ENCODE peak calls at places on chromosomes 2 and 18, in seven cellular contexts. K is GM12864; B is caudate nucleus; F is choroid plexus epithelial cell; T is endothelial cell; X is activated T-helper 1 cell treated with anti-CD3 and anti-CD28 coated beads, Interleukin-2, amount 50 U/mL, for 16 hours; W is CD8-positive, alpha-beta memory T cell. N is an unnamed sample.

GRCh38 chr2:224393145-224393544 is 8.8 kb downstream of the FAM124B start:
- DNase-seq in K (no peak), B (no peak), F (no peak), T (no peak), X (no peak), W (no peak), N (no peak)

GRCh38 chr2:66576381-66577330 is 141.7 kb downstream of the MEIS1 start:
- DNase-seq in K (no peak), B (no peak), F (peak; percentile 47), T (peak; percentile 26), X (no peak), W (no peak), N (peak; percentile 47)

GRCh38 chr2:207473203-207473865 is 56.4 kb upstream of the CREB1 start:
- DNase-seq in K (no peak), B (peak; percentile 58), F (peak; percentile 96), T (peak; percentile 36), X (no peak), W (no peak), N (peak; percentile 72)

GRCh38 chr2:234178309-234179030 is 128.0 kb downstream of the SPP2 start:
- DNase-seq in K (no peak), B (no peak), F (peak; percentile 29), T (no peak), X (no peak), W (no peak), N (no peak)

GRCh38 chr2:64062840-64063239 is 43.6 kb upstream of the VPS54 start:
- DNase-seq in K (peak; percentile 36), B (no peak), F (peak; percentile 50), T (no peak), X (no peak), W (no peak), N (no peak)

GRCh38 chr2:55581875-55582547 is 35.4 kb downstream of the PPP4R3B start:
- DNase-seq in K (no peak), B (no peak), F (no peak), T (no peak), X (no peak), W (no peak), N (no peak)

GRCh38 chr18:55124078-55124477 is 164.8 kb upstream of the CCDC68 start:
- DNase-seq in K (no peak), B (no peak), F (peak; percentile 77), T (no peak), X (no peak), W (no peak), N (no peak)

GRCh38 chr2:42903821-42904575 is 111.6 kb upstream of the HAAO start:
- DNase-seq in K (no peak), B (no peak), F (no peak), T (no peak), X (no peak), W (no peak), N (no peak)

GRCh38 chr2:171706152-171706803 is 19.0 kb downstream of the DYNC1I2 start:
- DNase-seq in K (no peak), B (no peak), F (peak; percentile 55), T (no peak), X (no peak), W (no peak), N (peak; percentile 7)

GRCh38 chr2:202114798-202115197 is 41.7 kb downstream of the KIAA2012 start:
- DNase-seq in K (no peak), B (no peak), F (peak; percentile 54), T (no peak), X (no peak), W (no peak), N (no peak)

GRCh38 chr2:70822843-70823629 is 2.6 kb upstream of the CLEC4F start:
- DNase-seq in K (no peak), B (no peak), F (no peak), T (no peak), X (no peak), W (no peak), N (no peak)